ENCODE peak calls at places on chromosomes 11 and 22, in six cellular contexts. Z, U, A, J, K and M are unnamed samples.
A peak's percentile ranks its signal among the peaks of the same experiment; 100 is the strongest.

GRCh38 chr11:63505857-63506528 is at the start of gene LGALS12:
- DNase-seq in Z (no peak), K (peak; percentile 56), J (no peak), U (no peak), A (peak; percentile 69), M (no peak)

GRCh38 chr11:125588505-125588904 is 4.1 kb upstream of the STT3A start:
- DNase-seq in A (no peak), K (no peak), U (peak; percentile 8), J (no peak), Z (no peak), M (no peak)

GRCh38 chr22:32920032-32920628 is 118.6 kb downstream of the TIMP3 start:
- DNase-seq in U (peak; percentile 84), A (no peak), J (no peak), K (no peak), Z (no peak), M (no peak)

GRCh38 chr11:122637538-122637937 is 18.0 kb upstream of the UBASH3B start:
- DNase-seq in U (no peak), Z (no peak), A (no peak), J (no peak), K (no peak), M (no peak)

GRCh38 chr11:12838463-12839120 is 164.4 kb downstream of the TEAD1 start:
- DNase-seq in Z (no peak), K (no peak), J (no peak), U (no peak), A (no peak), M (peak; percentile 50)

GRCh38 chr11:22192289-22192641 is 620 bp upstream of the ANO5 start:
- DNase-seq in U (no peak), A (peak; percentile 79), Z (peak; percentile 27), J (no peak), K (peak; percentile 75), M (no peak)

GRCh38 chr11:12433571-12434061 is 56.2 kb downstream of the PARVA start:
- DNase-seq in Z (no peak), J (no peak), A (no peak), U (peak; percentile 92), K (no peak), M (peak; percentile 64)

GRCh38 chr22:35986085-35986484 is 42.5 kb downstream of the RBFOX2 start:
- DNase-seq in A (no peak), Z (no peak), J (no peak), U (no peak), K (no peak), M (no peak)

GRCh38 chr11:77253690-77254089 is 47.8 kb downstream of the GDPD4 start:
- DNase-seq in A (no peak), U (no peak), J (no peak), Z (no peak), K (no peak), M (no peak)

GRCh38 chr22:29225422-29226090 is 19.9 kb downstream of the EMID1 start:
- DNase-seq in U (peak; percentile 73), J (no peak), K (no peak), Z (no peak), A (no peak), M (peak; percentile 11)

GRCh38 chr22:45969801-45970464 is 7.0 kb downstream of the WNT7B start:
- DNase-seq in J (no peak), Z (no peak), K (no peak), A (no peak), U (no peak), M (no peak)
- H2AK5ac ChIP-seq in J (peak overlapping the region; percentile 100), Z (no peak overlapping the region), K (no peak overlapping the region), A (no peak overlapping the region), U (peak overlapping the region; percentile 41), M (no peak overlapping the region)

GRCh38 chr11:8679006-8679405 is 3.5 kb downstream of the TRIM66 start:
- DNase-seq in Z (no peak), J (no peak), U (no peak), K (no peak), A (no peak), M (no peak)
- H3K27ac ChIP-seq in Z (no peak overlapping the region), J (no peak overlapping the region), U (no peak overlapping the region), K (no peak overlapping the region), A (no peak overlapping the region), M (no peak overlapping the region)

DNA sequence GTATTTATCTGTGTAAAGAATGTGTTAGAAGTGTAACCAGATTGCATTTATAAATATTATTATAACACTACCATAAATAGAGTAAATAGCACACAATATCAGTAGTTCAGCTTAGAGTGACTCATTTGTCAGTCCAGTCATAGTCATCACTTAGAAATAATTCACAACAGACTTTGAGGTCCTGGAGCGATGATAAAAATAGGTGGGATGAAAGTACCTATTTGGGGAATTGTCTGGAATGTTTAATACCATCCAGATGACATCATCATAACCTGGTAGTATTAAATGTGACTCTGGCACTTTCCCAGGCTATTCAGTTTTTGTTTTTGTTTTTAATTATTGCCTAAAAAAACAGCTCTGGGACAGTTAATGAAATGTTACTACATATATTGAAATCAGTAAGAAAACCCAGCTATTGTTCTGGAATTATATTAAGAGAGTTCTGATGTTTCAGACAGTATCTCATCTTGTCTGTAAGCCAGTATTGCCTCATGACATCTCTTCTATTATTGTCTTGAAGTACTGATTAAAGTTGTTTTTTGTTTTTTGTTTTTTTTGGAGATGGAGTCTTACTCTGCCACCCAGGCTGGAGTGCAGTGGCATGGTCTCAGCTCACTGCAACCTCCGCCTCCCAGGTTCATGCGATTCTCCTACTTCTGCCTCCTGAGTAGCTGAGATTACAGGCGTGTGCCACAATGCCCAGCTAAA is 74.8 kb downstream of the SIK2 start:
- DNase-seq in A (no peak), U (peak; percentile 17), Z (no peak), J (no peak), K (no peak), M (no peak)
- H2AK5ac ChIP-seq in A (no peak overlapping the region), U (no peak overlapping the region), Z (no peak overlapping the region), J (no peak overlapping the region), K (no peak overlapping the region), M (no peak overlapping the region)

GRCh38 chr11:72389116-72389515 is 45.2 kb downstream of the CLPB start:
- DNase-seq in J (no peak), U (no peak), Z (no peak), A (no peak), K (no peak), M (no peak)
- H3K27ac ChIP-seq in J (no peak overlapping the region), U (no peak overlapping the region), Z (no peak overlapping the region), A (no peak overlapping the region), K (no peak overlapping the region), M (no peak overlapping the region)

DNA sequence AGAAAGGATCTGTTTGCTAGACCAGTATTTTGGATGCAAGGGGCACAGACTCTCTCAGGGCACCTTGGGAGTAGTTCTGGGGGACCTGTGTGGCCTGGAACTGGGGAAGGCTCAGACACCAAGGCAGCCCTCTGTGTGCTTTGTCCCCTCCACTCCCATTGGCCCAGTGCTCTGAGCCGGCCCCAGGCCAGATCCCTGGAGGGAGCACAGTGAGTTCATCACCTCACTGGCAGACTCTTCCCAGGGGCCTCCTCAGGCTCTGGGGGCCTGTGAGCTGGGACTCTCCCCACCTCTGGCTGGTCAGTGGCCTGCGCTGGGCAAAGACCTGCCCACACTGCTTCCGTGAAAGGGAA is 51.7 kb downstream of the CHRDL2 start:
- DNase-seq in K (peak; percentile 20), U (no peak), Z (no peak), J (no peak), A (no peak), M (no peak)
- H2AK5ac ChIP-seq in K (no peak overlapping the region), U (no peak overlapping the region), Z (no peak overlapping the region), J (no peak overlapping the region), A (no peak overlapping the region), M (no peak overlapping the region)

GRCh38 chr22:19576460-19577421 is 52.5 kb upstream of the CLDN5 start:
- DNase-seq in A (peak; percentile 30), J (no peak), K (peak; percentile 58), U (peak; percentile 74), Z (no peak), M (peak; percentile 2)
- H3K27ac ChIP-seq in A (no peak overlapping the region), J (no peak overlapping the region), K (no peak overlapping the region), U (no peak overlapping the region), Z (no peak overlapping the region), M (no peak overlapping the region)